ENCODE peak calls at places on chromosomes 16 and 17, in nine cellular contexts. X is ovary; R is heart left ventricle; Z is A549; N is B cell; T is AG09309; H is BJ; P is NB4; D is CD4-positive, alpha-beta T cell. U is an unnamed sample.

GRCh38 chr16:90040152-90041023 is 21.1 kb upstream of the DBNDD1 start:
- DNase-seq in X (no peak), R (no peak), Z (no peak), N (no peak), T (no peak), H (no peak), P (no peak), D (no peak), U (no peak)

GRCh38 chr17:65514082-65514481 is 47.4 kb downstream of the AXIN2 start:
- DNase-seq in X (no peak), R (no peak), Z (no peak), N (no peak), T (no peak), H (no peak), P (no peak), D (no peak), U (no peak)

GRCh38 chr16:11587643-11588247 is 1.0 kb upstream of the LITAF start:
- DNase-seq in X (no peak), R (no peak), Z (no peak), N (no peak), T (no peak), H (no peak), P (no peak), D (no peak), U (no peak)

GRCh38 chr16:4734063-4734729 is at the start of the genes ANKS3 and DNAAF8:
- DNase-seq in X (peak), R (peak), Z (peak), N (peak), T (peak), H (peak), P (peak), D (peak), U (peak)

GRCh38 chr16:87062569-87063442 is 254.4 kb downstream of the C16orf95 start:
- DNase-seq in X (peak), R (peak), Z (peak), N (peak), T (no peak), H (no peak), P (peak), D (peak), U (peak)

GRCh38 chr17:2854662-2855061 is 58.4 kb downstream of the RAP1GAP2 start:
- DNase-seq in X (no peak), R (peak), Z (peak), N (no peak), T (no peak), H (no peak), P (no peak), D (no peak), U (no peak)

GRCh38 chr16:54447606-54448440 is 161.2 kb upstream of the IRX3 start:
- DNase-seq in X (no peak), R (no peak), Z (peak), N (no peak), T (peak), H (no peak), P (peak), D (no peak), U (no peak)

GRCh38 chr17:73632513-73632912 is 11.7 kb downstream of the SDK2 start:
- DNase-seq in X (no peak), R (no peak), Z (no peak), N (no peak), T (no peak), H (no peak), P (no peak), D (no peak), U (no peak)

GRCh38 chr17:4166419-4166818 is 23.4 kb downstream of the CYB5D2 start:
- DNase-seq in X (no peak), R (no peak), Z (no peak), N (no peak), T (no peak), H (no peak), P (no peak), D (no peak), U (no peak)

GRCh38 chr16:49661465-49662187 is 194.3 kb downstream of the ZNF423 start:
- DNase-seq in X (no peak), R (no peak), Z (no peak), N (no peak), T (no peak), H (no peak), P (no peak), D (no peak), U (no peak)

GRCh38 chr17:77449908-77450741 is 309.4 kb downstream of the SEC14L1 start:
- DNase-seq in X (peak), R (peak), Z (peak), N (no peak), T (no peak), H (no peak), P (peak), D (no peak), U (no peak)

GRCh38 chr16:5228369-5228768 is 130.8 kb upstream of the EEF2KMT start:
- DNase-seq in X (no peak), R (no peak), Z (no peak), N (no peak), T (no peak), H (no peak), P (peak), D (no peak), U (no peak)

GRCh38 chr17:72122002-72122310 is 1.1 kb downstream of the SOX9 start:
- DNase-seq in X (no peak), R (no peak), Z (peak), N (no peak), T (no peak), H (no peak), P (no peak), D (no peak), U (no peak)

GRCh38 chr17:72122336-72122667 is 1.5 kb downstream of the SOX9 start:
- DNase-seq in X (no peak), R (no peak), Z (no peak), N (no peak), T (no peak), H (no peak), P (no peak), D (no peak), U (no peak)

GRCh38 chr17:72119963-72120877 is 600 bp upstream of the SOX9 start:
- DNase-seq in X (no peak), R (peak), Z (peak), N (no peak), T (no peak), H (no peak), P (no peak), D (no peak), U (no peak)

GRCh38 chr17:72120878-72121163 is at the start of gene SOX9:
- DNase-seq in X (no peak), R (peak), Z (peak), N (no peak), T (peak), H (peak), P (no peak), D (no peak), U (no peak)

GRCh38 chr17:72121164-72122001 is 563 bp downstream of the SOX9 start:
- DNase-seq in X (no peak), R (peak), Z (peak), N (no peak), T (no peak), H (no peak), P (no peak), D (no peak), U (no peak)
- TF ChIP-seq CTCF in X (no peak), R (no peak), Z (peak), N (no peak), T (no peak), H (no peak), P (no peak), D (no peak), U (no peak)

GRCh38 chr17:7068268-7068667 is 11.8 kb downstream of the CLEC10A start:
- DNase-seq in X (no peak), R (no peak), Z (no peak), N (no peak), T (no peak), H (no peak), P (no peak), D (no peak), U (no peak)
- TF ChIP-seq CTCF in X (no peak), R (no peak), Z (no peak), N (no peak), T (no peak), H (no peak), P (no peak), D (no peak), U (no peak)

GRCh38 chr17:22517716-22518115 is 825.4 kb downstream of the KCNJ18 start:
- DNase-seq in X (no peak), R (no peak), Z (no peak), N (no peak), T (no peak), H (no peak), P (peak), D (no peak), U (no peak)
- TF ChIP-seq CTCF in X (no peak), R (no peak), Z (peak), N (no peak), T (no peak), H (no peak), P (peak), D (no peak), U (no peak)

GRCh38 chr16:51407921-51408320 is 256.9 kb upstream of the SALL1 start:
- DNase-seq in X (no peak), R (no peak), Z (no peak), N (no peak), T (no peak), H (no peak), P (no peak), D (no peak), U (no peak)

GRCh38 chr16:51407199-51407598 is 256.1 kb upstream of the SALL1 start:
- DNase-seq in X (no peak), R (no peak), Z (no peak), N (no peak), T (no peak), H (no peak), P (no peak), D (no peak), U (no peak)

GRCh38 chr16:51409001-51409675 is 258.1 kb upstream of the SALL1 start:
- DNase-seq in X (no peak), R (no peak), Z (no peak), N (no peak), T (peak), H (no peak), P (no peak), D (no peak), U (no peak)

GRCh38 chr16:51408357-51408756 is 257.3 kb upstream of the SALL1 start:
- DNase-seq in X (no peak), R (no peak), Z (peak), N (no peak), T (no peak), H (no peak), P (no peak), D (no peak), U (no peak)

GRCh38 chr16:51410125-51410524 is 259.1 kb upstream of the SALL1 start:
- DNase-seq in X (no peak), R (no peak), Z (no peak), N (no peak), T (no peak), H (no peak), P (no peak), D (no peak), U (no peak)
- TF ChIP-seq CTCF in X (no peak), R (no peak), Z (no peak), N (no peak), T (no peak), H (no peak), P (no peak), D (no peak), U (no peak)

GRCh38 chr17:28686296-28686695 is 24.3 kb downstream of the SUPT6H start:
- DNase-seq in X (no peak), R (no peak), Z (no peak), N (no peak), T (no peak), H (no peak), P (no peak), D (no peak), U (no peak)
- TF ChIP-seq CTCF in X (no peak), R (no peak), Z (no peak), N (no peak), T (no peak), H (no peak), P (no peak), D (no peak), U (no peak)

GRCh38 chr17:55177914-55178217 is 86.9 kb upstream of the HLF start:
- DNase-seq in X (no peak), R (no peak), Z (no peak), N (no peak), T (no peak), H (no peak), P (no peak), D (no peak), U (no peak)
- TF ChIP-seq CTCF in X (no peak), R (no peak), Z (no peak), N (no peak), T (no peak), H (no peak), P (no peak), D (no peak), U (no peak)

DNA sequence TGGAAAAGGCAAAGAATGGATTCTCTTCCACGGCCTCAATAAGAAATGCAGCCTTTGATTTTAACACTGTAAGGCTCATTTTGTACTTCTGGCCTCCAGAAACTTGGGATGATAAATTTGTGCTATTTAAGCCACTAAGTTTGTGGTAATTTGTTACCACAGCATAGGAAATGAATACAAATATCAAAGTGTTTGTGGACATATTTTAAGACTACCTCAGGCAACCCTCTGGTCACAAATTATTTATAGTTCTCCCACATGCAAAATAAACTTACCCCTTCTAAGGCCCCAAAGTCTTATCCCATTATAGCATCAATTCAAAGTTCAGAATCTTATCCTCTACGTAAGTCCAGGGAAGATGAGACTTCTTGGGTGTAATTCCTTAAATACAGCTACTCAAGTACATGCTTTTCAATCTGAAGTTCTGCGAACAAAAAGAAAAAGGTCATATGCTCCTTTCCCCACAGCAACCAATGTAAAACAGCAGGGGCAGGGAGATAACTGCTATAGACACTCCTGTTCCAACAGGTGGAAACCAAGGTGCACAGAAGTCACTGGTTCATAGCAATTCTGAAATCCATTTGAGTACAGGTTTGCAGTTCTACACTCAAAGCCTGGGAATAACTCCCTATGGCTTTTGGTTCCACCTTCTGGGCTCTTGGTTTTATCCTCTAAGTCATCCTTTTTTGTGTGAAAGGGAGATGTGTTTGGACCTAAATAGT is 5.4 kb upstream of the EFCAB13 start:
- DNase-seq in X (no peak), R (no peak), Z (no peak), N (no peak), T (no peak), H (no peak), P (no peak), D (no peak), U (no peak)
- TF ChIP-seq CTCF in X (no peak), R (no peak), Z (no peak), N (peak), T (no peak), H (no peak), P (no peak), D (no peak), U (no peak)

DNA sequence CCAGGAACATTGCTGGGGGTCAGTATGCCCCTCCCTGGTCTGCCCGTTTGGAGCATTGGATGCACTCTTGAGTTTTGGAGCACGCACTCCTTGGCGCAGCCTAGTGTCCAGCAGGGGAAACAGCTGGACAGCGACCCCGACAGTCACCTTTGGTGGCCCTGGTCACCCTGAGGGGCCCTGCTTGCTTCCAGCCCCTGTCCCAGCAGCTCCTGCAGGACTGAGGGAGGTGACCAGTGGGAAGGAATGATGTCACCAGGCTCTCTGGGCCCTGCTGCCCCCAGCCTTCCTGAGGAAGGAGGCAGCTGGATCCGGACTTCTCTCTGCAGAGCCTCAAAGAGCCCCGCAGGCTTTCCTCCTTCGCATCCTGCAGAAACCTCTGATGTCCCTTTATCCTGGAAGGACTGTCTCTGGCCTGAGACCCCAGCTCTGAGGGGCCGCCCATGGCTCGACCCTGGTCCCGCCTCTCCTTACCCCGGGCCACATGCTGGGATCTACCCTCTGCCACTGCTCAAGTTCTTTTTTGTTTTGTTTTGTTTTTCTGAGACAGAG is 11.8 kb downstream of the ZSCAN10 start:
- DNase-seq in X (no peak), R (peak), Z (no peak), N (no peak), T (no peak), H (no peak), P (peak), D (no peak), U (no peak)
- TF ChIP-seq CTCF in X (no peak), R (peak), Z (peak), N (no peak), T (peak), H (peak), P (peak), D (no peak), U (no peak)

GRCh38 chr17:35900280-35900679 is 20.1 kb upstream of the CCL5 start:
- DNase-seq in X (no peak), R (no peak), Z (no peak), N (no peak), T (no peak), H (no peak), P (no peak), D (no peak), U (no peak)

GRCh38 chr17:35900693-35901487 is 20.7 kb upstream of the CCL5 start:
- DNase-seq in X (no peak), R (no peak), Z (no peak), N (no peak), T (no peak), H (no peak), P (no peak), D (no peak), U (no peak)

GRCh38 chr17:35901776-35902175 is 21.6 kb upstream of the CCL5 start:
- DNase-seq in X (no peak), R (no peak), Z (no peak), N (no peak), T (no peak), H (no peak), P (no peak), D (no peak), U (no peak)

GRCh38 chr17:35906559-35907265 is 23.9 kb downstream of the RDM1 start:
- DNase-seq in X (no peak), R (no peak), Z (no peak), N (no peak), T (no peak), H (no peak), P (no peak), D (no peak), U (no peak)

DNA sequence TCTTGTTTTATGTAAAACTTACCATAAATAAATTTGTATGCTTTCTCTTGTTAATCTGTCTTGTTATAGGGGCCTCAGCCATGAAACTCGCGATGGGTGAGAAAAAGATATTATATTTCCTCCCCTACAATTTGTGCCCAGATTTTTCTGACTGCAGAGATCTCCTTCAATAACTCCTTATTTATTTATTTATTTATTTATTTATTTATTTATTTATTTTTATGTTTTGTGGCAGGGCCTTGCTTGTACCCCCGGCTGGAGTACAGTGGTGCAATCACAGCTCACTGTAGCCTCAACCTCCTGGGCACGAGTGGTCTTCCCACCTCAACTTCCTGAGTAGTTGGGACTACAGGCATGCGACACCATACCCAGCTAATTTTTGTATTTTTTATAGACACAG is 23.3 kb upstream of the CCL5 start:
- DNase-seq in X (no peak), R (no peak), Z (no peak), N (no peak), T (no peak), H (no peak), P (no peak), D (no peak), U (no peak)
- TF ChIP-seq CTCF in X (no peak), R (no peak), Z (no peak), N (no peak), T (no peak), H (no peak), P (no peak), D (no peak), U (no peak)